ENCODE peak calls at places on chromosomes 4 and X, in four cellular contexts. One of them, this sample, is unnamed.
A peak's percentile ranks its signal among the peaks of the same experiment; 100 is the strongest.

GRCh38 chr4:53313510-53313909 is 52.4 kb downstream of the SCFD2 start:
- DNase-seq in stimulated activated CD4-positive, alpha-beta T cell treated with anti-CD3 and anti-CD28 coated beads, Interleukin-1b, Interleukin-23, amount 100 ng/mL, for 4 hours: no peak
- DNase-seq in pancreas: no peak
- DNase-seq in activated T-cell treated with anti-CD3 and anti-CD28 coated beads, Interleukin-2, amount 50 U/mL, for 72 hours: no peak
- DNase-seq in this sample: no peak

GRCh38 chr4:108943971-108944370 is 181.1 kb upstream of the ETNPPL start:
- DNase-seq in stimulated activated CD4-positive, alpha-beta T cell treated with anti-CD3 and anti-CD28 coated beads, Interleukin-1b, Interleukin-23, amount 100 ng/mL, for 4 hours: no peak
- DNase-seq in pancreas: no peak
- DNase-seq in activated T-cell treated with anti-CD3 and anti-CD28 coated beads, Interleukin-2, amount 50 U/mL, for 72 hours: no peak
- DNase-seq in this sample: no peak

GRCh38 chrX:154710309-154710708 is 40.6 kb downstream of the GAB3 start:
- DNase-seq in stimulated activated CD4-positive, alpha-beta T cell treated with anti-CD3 and anti-CD28 coated beads, Interleukin-1b, Interleukin-23, amount 100 ng/mL, for 4 hours: no peak
- DNase-seq in pancreas: no peak
- DNase-seq in activated T-cell treated with anti-CD3 and anti-CD28 coated beads, Interleukin-2, amount 50 U/mL, for 72 hours: no peak
- DNase-seq in this sample: no peak

GRCh38 chr4:173538148-173538902 is 8.3 kb upstream of the HAND2 start:
- DNase-seq in stimulated activated CD4-positive, alpha-beta T cell treated with anti-CD3 and anti-CD28 coated beads, Interleukin-1b, Interleukin-23, amount 100 ng/mL, for 4 hours: no peak
- DNase-seq in pancreas: peak; percentile 25
- DNase-seq in activated T-cell treated with anti-CD3 and anti-CD28 coated beads, Interleukin-2, amount 50 U/mL, for 72 hours: no peak
- DNase-seq in this sample: no peak

GRCh38 chr4:22458112-22458511 is 57.8 kb downstream of the ADGRA3 start:
- DNase-seq in stimulated activated CD4-positive, alpha-beta T cell treated with anti-CD3 and anti-CD28 coated beads, Interleukin-1b, Interleukin-23, amount 100 ng/mL, for 4 hours: no peak
- DNase-seq in pancreas: no peak
- DNase-seq in activated T-cell treated with anti-CD3 and anti-CD28 coated beads, Interleukin-2, amount 50 U/mL, for 72 hours: no peak
- DNase-seq in this sample: no peak

GRCh38 chr4:66911898-66912297 is 633.4 kb downstream of the CENPC start:
- DNase-seq in stimulated activated CD4-positive, alpha-beta T cell treated with anti-CD3 and anti-CD28 coated beads, Interleukin-1b, Interleukin-23, amount 100 ng/mL, for 4 hours: no peak
- DNase-seq in pancreas: no peak
- DNase-seq in activated T-cell treated with anti-CD3 and anti-CD28 coated beads, Interleukin-2, amount 50 U/mL, for 72 hours: no peak
- DNase-seq in this sample: no peak

GRCh38 chr4:42515156-42515884 is 118.0 kb downstream of the SHISA3 start:
- DNase-seq in stimulated activated CD4-positive, alpha-beta T cell treated with anti-CD3 and anti-CD28 coated beads, Interleukin-1b, Interleukin-23, amount 100 ng/mL, for 4 hours: no peak
- DNase-seq in pancreas: no peak
- DNase-seq in activated T-cell treated with anti-CD3 and anti-CD28 coated beads, Interleukin-2, amount 50 U/mL, for 72 hours: no peak
- DNase-seq in this sample: no peak

GRCh38 chr4:1808851-1809753 is 16.0 kb downstream of the FGFR3 start:
- DNase-seq in stimulated activated CD4-positive, alpha-beta T cell treated with anti-CD3 and anti-CD28 coated beads, Interleukin-1b, Interleukin-23, amount 100 ng/mL, for 4 hours: no peak
- DNase-seq in pancreas: no peak
- DNase-seq in activated T-cell treated with anti-CD3 and anti-CD28 coated beads, Interleukin-2, amount 50 U/mL, for 72 hours: no peak
- DNase-seq in this sample: no peak

GRCh38 chrX:108439434-108439883 is at the start of gene COL4A5:
- DNase-seq in stimulated activated CD4-positive, alpha-beta T cell treated with anti-CD3 and anti-CD28 coated beads, Interleukin-1b, Interleukin-23, amount 100 ng/mL, for 4 hours: no peak
- DNase-seq in pancreas: peak; percentile 20
- DNase-seq in activated T-cell treated with anti-CD3 and anti-CD28 coated beads, Interleukin-2, amount 50 U/mL, for 72 hours: no peak
- DNase-seq in this sample: no peak

GRCh38 chrX:72269671-72270251 is 7.3 kb downstream of the RPS4X start:
- DNase-seq in stimulated activated CD4-positive, alpha-beta T cell treated with anti-CD3 and anti-CD28 coated beads, Interleukin-1b, Interleukin-23, amount 100 ng/mL, for 4 hours: no peak
- DNase-seq in pancreas: no peak
- DNase-seq in activated T-cell treated with anti-CD3 and anti-CD28 coated beads, Interleukin-2, amount 50 U/mL, for 72 hours: no peak
- DNase-seq in this sample: no peak

GRCh38 chr4:91758487-91758886 is 545.3 kb upstream of the GRID2 start:
- DNase-seq in stimulated activated CD4-positive, alpha-beta T cell treated with anti-CD3 and anti-CD28 coated beads, Interleukin-1b, Interleukin-23, amount 100 ng/mL, for 4 hours: no peak
- DNase-seq in pancreas: no peak
- DNase-seq in activated T-cell treated with anti-CD3 and anti-CD28 coated beads, Interleukin-2, amount 50 U/mL, for 72 hours: no peak
- DNase-seq in this sample: no peak

This sample was measured in occipital lobe.